ENCODE peak calls at places on chromosomes 1 and 21, in nine cellular contexts. F, W, O, M, P, S, E, B and J are unnamed samples.

GRCh38 chr21:16587141-16587570 is 857.4 kb downstream of the USP25 start:
- DNase-seq in F (no peak), W (peak; percentile 93), O (peak; percentile 84), M (no peak), P (no peak), S (peak; percentile 60), E (no peak), B (peak; percentile 87), J (peak; percentile 82)

GRCh38 chr1:171438441-171438840 is 46.9 kb upstream of the PRRC2C start:
- DNase-seq in F (no peak), W (peak; percentile 99), O (peak; percentile 97), M (no peak), P (no peak), S (peak; percentile 54), E (peak; percentile 91), B (peak; percentile 97), J (peak; percentile 97)

GRCh38 chr1:41892211-41892840 is 26.4 kb downstream of the HIVEP3 start:
- DNase-seq in F (no peak), W (no peak), O (no peak), M (no peak), P (peak; percentile 87), S (no peak), E (no peak), B (no peak), J (no peak)

GRCh38 chr1:50750021-50750619 is 209.9 kb downstream of the FAF1 start:
- DNase-seq in F (peak; percentile 11), W (peak; percentile 63), O (peak; percentile 62), M (no peak), P (peak; percentile 21), S (no peak), E (no peak), B (peak; percentile 63), J (peak; percentile 45)

GRCh38 chr1:167611983-167612382 is 18.0 kb upstream of the RCSD1 start:
- DNase-seq in F (no peak), W (no peak), O (no peak), M (no peak), P (no peak), S (no peak), E (no peak), B (no peak), J (no peak)

GRCh38 chr1:67489643-67490042 is 59.4 kb upstream of the SERBP1 start:
- DNase-seq in F (peak; percentile 30), W (peak; percentile 30), O (peak; percentile 20), M (no peak), P (no peak), S (no peak), E (no peak), B (peak; percentile 33), J (peak; percentile 19)

GRCh38 chr1:40876891-40877290 is 14.7 kb upstream of the CITED4 start:
- DNase-seq in F (no peak), W (no peak), O (peak; percentile 68), M (no peak), P (no peak), S (no peak), E (no peak), B (no peak), J (no peak)

GRCh38 chr1:41643422-41643821 is 158.9 kb upstream of the EDN2 start:
- DNase-seq in F (no peak), W (no peak), O (no peak), M (no peak), P (no peak), S (no peak), E (no peak), B (no peak), J (no peak)

GRCh38 chr1:91806777-91807700 is 78.9 kb downstream of the TGFBR3 start:
- DNase-seq in F (no peak), W (peak; percentile 88), O (peak; percentile 64), M (no peak), P (no peak), S (no peak), E (no peak), B (peak; percentile 96), J (peak; percentile 21)

GRCh38 chr1:10471411-10472219 is 714 bp downstream of the DFFA start:
- DNase-seq in F (no peak), W (no peak), O (peak; percentile 64), M (no peak), P (no peak), S (no peak), E (no peak), B (peak; percentile 37), J (no peak)

GRCh38 chr1:154290921-154291320 is 18.5 kb downstream of the HAX1 start:
- DNase-seq in F (no peak), W (no peak), O (no peak), M (no peak), P (no peak), S (no peak), E (no peak), B (no peak), J (no peak)

GRCh38 chr1:71074681-71075080 is 6.2 kb downstream of the ZRANB2 start:
- DNase-seq in F (no peak), W (peak; percentile 43), O (no peak), M (no peak), P (no peak), S (no peak), E (no peak), B (no peak), J (no peak)
- H3K4me3 ChIP-seq in F (no peak overlapping the region), W (no peak overlapping the region), O (no peak overlapping the region), M (no peak overlapping the region), P (no peak overlapping the region), S (no peak overlapping the region), E (no peak overlapping the region), B (no peak overlapping the region), J (no peak overlapping the region)

GRCh38 chr1:61534847-61535246 is 190.1 kb downstream of the TM2D1 start:
- DNase-seq in F (no peak), W (no peak), O (no peak), M (no peak), P (no peak), S (no peak), E (no peak), B (no peak), J (no peak)

GRCh38 chr1:61536174-61536573 is 188.8 kb downstream of the TM2D1 start:
- DNase-seq in F (no peak), W (no peak), O (no peak), M (no peak), P (no peak), S (no peak), E (no peak), B (no peak), J (no peak)

GRCh38 chr1:61539720-61540462 is 185.1 kb downstream of the TM2D1 start:
- DNase-seq in F (no peak), W (no peak), O (peak; percentile 97), M (no peak), P (no peak), S (no peak), E (no peak), B (no peak), J (no peak)

GRCh38 chr1:61538228-61538627 is 186.7 kb downstream of the TM2D1 start:
- DNase-seq in F (no peak), W (no peak), O (no peak), M (no peak), P (no peak), S (no peak), E (no peak), B (no peak), J (no peak)

DNA sequence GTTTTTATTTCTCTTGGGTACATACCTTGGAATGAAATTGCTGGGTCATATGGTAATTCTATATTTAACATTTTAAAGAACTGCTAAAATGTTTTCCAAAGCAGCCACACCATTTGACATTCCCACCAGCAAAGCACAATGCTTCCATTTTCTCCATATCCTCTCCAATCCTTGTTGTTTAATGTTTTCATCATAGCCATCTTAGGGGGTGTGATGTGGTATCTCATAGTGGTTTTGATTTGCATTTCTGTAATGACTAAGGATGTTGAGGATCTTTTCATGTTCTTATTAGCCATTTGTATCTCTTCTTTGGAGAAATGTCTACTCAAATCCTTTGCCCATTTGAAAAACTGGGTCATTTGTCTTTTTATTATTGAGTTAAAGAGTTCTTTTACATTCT is 188.2 kb downstream of the TM2D1 start:
- DNase-seq in F (no peak), W (no peak), O (no peak), M (no peak), P (no peak), S (no peak), E (no peak), B (no peak), J (no peak)
- TF ChIP-seq CTCF in F (no peak), W (no peak), O (no peak), M (no peak), P (no peak), S (no peak), E (no peak), B (no peak), J (no peak)

DNA sequence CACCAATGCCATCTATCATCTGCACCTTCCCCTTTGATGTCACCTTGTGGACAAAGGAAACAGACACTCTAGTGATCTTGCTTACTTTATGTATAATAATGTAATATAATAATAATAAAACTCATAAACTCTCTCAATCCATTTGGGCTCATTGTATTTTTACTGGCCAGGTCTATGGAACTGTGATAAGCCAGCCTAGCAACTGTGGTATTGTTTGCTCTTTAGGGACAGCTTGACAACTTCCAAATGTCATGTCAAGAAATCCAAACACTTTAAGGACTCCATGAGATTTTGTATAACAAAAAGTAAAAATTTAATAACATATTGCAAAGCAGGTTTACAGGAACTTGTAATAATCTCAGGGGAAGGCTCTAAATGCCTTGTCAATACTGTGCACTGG is 1163.4 kb upstream of the TMPRSS15 start:
- DNase-seq in F (no peak), W (no peak), O (no peak), M (no peak), P (no peak), S (no peak), E (no peak), B (no peak), J (no peak)
- H3K4me3 ChIP-seq in F (no peak overlapping the region), W (no peak overlapping the region), O (no peak overlapping the region), M (no peak overlapping the region), P (no peak overlapping the region), S (no peak overlapping the region), E (no peak overlapping the region), B (no peak overlapping the region), J (no peak overlapping the region)

DNA sequence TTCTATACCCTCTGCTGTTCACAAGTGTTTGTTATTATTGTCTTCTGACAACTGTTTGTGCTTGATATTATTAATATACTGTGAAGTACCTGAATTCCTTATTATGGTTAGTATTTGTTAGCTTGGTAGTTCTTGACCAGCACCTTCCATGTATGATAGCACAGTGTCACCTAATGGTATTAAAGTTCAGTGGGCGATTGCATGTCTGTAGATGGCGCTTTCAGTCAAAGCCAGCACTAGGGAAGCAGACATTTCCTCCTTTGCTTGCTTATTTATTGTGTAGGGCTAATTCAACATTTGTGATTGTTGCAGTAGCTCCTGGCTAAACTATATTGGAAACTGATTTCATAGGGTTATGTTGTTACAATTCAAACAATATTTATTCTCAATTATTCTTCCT is 218.0 kb downstream of the ZP4 start:
- DNase-seq in F (no peak), W (no peak), O (no peak), M (no peak), P (no peak), S (no peak), E (no peak), B (no peak), J (no peak)
- TF ChIP-seq CTCF in F (peak; percentile 14), W (no peak), O (no peak), M (no peak), P (peak; percentile 46), S (no peak), E (no peak), B (no peak), J (no peak)

GRCh38 chr1:201198598-201198997 is 8.0 kb downstream of the IGFN1 start:
- DNase-seq in F (no peak), W (no peak), O (no peak), M (no peak), P (no peak), S (no peak), E (no peak), B (no peak), J (no peak)
- H3K4me3 ChIP-seq in F (no peak overlapping the region), W (no peak overlapping the region), O (no peak overlapping the region), M (no peak overlapping the region), P (no peak overlapping the region), S (no peak overlapping the region), E (no peak overlapping the region), B (no peak overlapping the region), J (no peak overlapping the region)